ENCODE peak calls at places on chromosomes 7 and 10, in ten cellular contexts. One of them, this sample, is unnamed.

GRCh38 chr7:5690931-5691461 is 90.5 kb downstream of the RNF216 start:
- DNase-seq in naive thymus-derived CD4-positive, alpha-beta T cell: no peak
- DNase-seq in GM23248: peak; percentile 51
- DNase-seq in body of pancreas: peak; percentile 34
- DNase-seq in stomach: no peak
- DNase-seq in right atrium auricular region: no peak
- DNase-seq in pancreas: no peak
- DNase-seq in cardiac muscle cell: no peak
- DNase-seq in heart left ventricle: peak; percentile 68
- DNase-seq in HCT116: no peak
- DNase-seq in this sample: no peak

GRCh38 chr7:30476401-30477145 is 2.0 kb downstream of the NOD1 start:
- DNase-seq in GM23248: peak; percentile 16
- DNase-seq in pancreas: no peak
- DNase-seq in naive thymus-derived CD4-positive, alpha-beta T cell: no peak
- DNase-seq in HCT116: no peak
- DNase-seq in stomach: no peak
- DNase-seq in body of pancreas: no peak
- DNase-seq in heart left ventricle: no peak
- DNase-seq in right atrium auricular region: peak; percentile 58
- DNase-seq in cardiac muscle cell: peak; percentile 58
- DNase-seq in this sample: no peak

GRCh38 chr7:138967159-138967558 is 14.0 kb downstream of the KIAA1549 start:
- DNase-seq in HCT116: no peak
- DNase-seq in naive thymus-derived CD4-positive, alpha-beta T cell: no peak
- DNase-seq in cardiac muscle cell: no peak
- DNase-seq in heart left ventricle: no peak
- DNase-seq in body of pancreas: no peak
- DNase-seq in right atrium auricular region: no peak
- DNase-seq in stomach: no peak
- DNase-seq in pancreas: no peak
- DNase-seq in GM23248: no peak
- DNase-seq in this sample: no peak

GRCh38 chr10:132538790-132539421 is 1.3 kb downstream of the INPP5A start:
- DNase-seq in naive thymus-derived CD4-positive, alpha-beta T cell: no peak
- DNase-seq in GM23248: no peak
- DNase-seq in HCT116: no peak
- DNase-seq in stomach: no peak
- DNase-seq in cardiac muscle cell: no peak
- DNase-seq in pancreas: peak; percentile 52
- DNase-seq in heart left ventricle: peak; percentile 28
- DNase-seq in right atrium auricular region: no peak
- DNase-seq in body of pancreas: peak; percentile 15
- DNase-seq in this sample: no peak

GRCh38 chr7:105691692-105692564 is 110.6 kb upstream of the EFCAB10 start:
- DNase-seq in stomach: peak; percentile 81
- DNase-seq in pancreas: peak; percentile 80
- DNase-seq in HCT116: no peak
- DNase-seq in GM23248: peak; percentile 77
- DNase-seq in heart left ventricle: peak; percentile 51
- DNase-seq in right atrium auricular region: peak; percentile 79
- DNase-seq in naive thymus-derived CD4-positive, alpha-beta T cell: peak; percentile 94
- DNase-seq in cardiac muscle cell: peak; percentile 92
- DNase-seq in body of pancreas: peak; percentile 83
- DNase-seq in this sample: peak; percentile 63

GRCh38 chr10:46557319-46558140 is 1.1 kb upstream of the GPRIN2 start:
- DNase-seq in stomach: peak; percentile 33
- DNase-seq in cardiac muscle cell: no peak
- DNase-seq in GM23248: no peak
- DNase-seq in heart left ventricle: peak; percentile 25
- DNase-seq in pancreas: peak; percentile 87
- DNase-seq in naive thymus-derived CD4-positive, alpha-beta T cell: no peak
- DNase-seq in HCT116: no peak
- DNase-seq in right atrium auricular region: no peak
- DNase-seq in body of pancreas: peak; percentile 34
- DNase-seq in this sample: peak; percentile 1

GRCh38 chr10:79930267-79930666 is 18.6 kb downstream of the SFTPD start:
- DNase-seq in HCT116: no peak
- DNase-seq in naive thymus-derived CD4-positive, alpha-beta T cell: no peak
- DNase-seq in heart left ventricle: no peak
- DNase-seq in cardiac muscle cell: no peak
- DNase-seq in stomach: no peak
- DNase-seq in pancreas: no peak
- DNase-seq in body of pancreas: no peak
- DNase-seq in GM23248: no peak
- DNase-seq in right atrium auricular region: no peak
- DNase-seq in this sample: no peak

GRCh38 chr10:24483701-24484100 is 240.0 kb downstream of the ARHGAP21 start:
- DNase-seq in HCT116: peak; percentile 74
- DNase-seq in naive thymus-derived CD4-positive, alpha-beta T cell: no peak
- DNase-seq in right atrium auricular region: no peak
- DNase-seq in body of pancreas: peak; percentile 83
- DNase-seq in cardiac muscle cell: peak; percentile 16
- DNase-seq in pancreas: no peak
- DNase-seq in GM23248: peak; percentile 88
- DNase-seq in heart left ventricle: peak; percentile 33
- DNase-seq in stomach: peak; percentile 81
- DNase-seq in this sample: no peak

DNA sequence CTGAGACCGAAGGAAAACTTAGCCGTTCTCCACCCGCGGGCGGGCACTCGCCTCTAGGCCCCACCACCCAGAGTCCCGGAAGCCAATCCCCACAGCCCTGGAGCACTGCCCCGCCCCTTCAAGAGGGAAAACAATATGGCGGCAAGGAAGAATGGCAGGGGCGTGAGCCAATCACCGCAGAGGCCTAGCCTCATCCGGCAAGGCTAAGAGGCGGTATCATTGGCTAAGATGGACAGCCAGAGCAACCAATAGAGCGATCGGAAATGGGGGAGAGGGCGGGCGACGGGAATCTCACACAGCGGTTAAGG is 529 bp downstream of the ACTR1A start:
- DNase-seq in cardiac muscle cell: peak; percentile 100
- DNase-seq in HCT116: peak; percentile 100
- DNase-seq in naive thymus-derived CD4-positive, alpha-beta T cell: peak; percentile 99
- DNase-seq in body of pancreas: peak; percentile 100
- DNase-seq in right atrium auricular region: peak; percentile 100
- DNase-seq in stomach: peak; percentile 99
- DNase-seq in heart left ventricle: peak; percentile 100
- DNase-seq in pancreas: peak; percentile 99
- DNase-seq in GM23248: peak; percentile 99
- DNase-seq in this sample: peak; percentile 97
- H3K4me1 ChIP-seq in cardiac muscle cell: peaks cover 9% of the 10 kb centered on the region
- H3K4me1 ChIP-seq in HCT116: peaks cover 27% of the 10 kb centered on the region
- H3K4me1 ChIP-seq in naive thymus-derived CD4-positive, alpha-beta T cell: peaks cover 29% of the 10 kb centered on the region
- H3K4me1 ChIP-seq in body of pancreas: peaks cover 29% of the 10 kb centered on the region
- H3K4me1 ChIP-seq in right atrium auricular region: no peaks in the 10 kb centered on the region
- H3K4me1 ChIP-seq in stomach: peaks cover 47% of the 10 kb centered on the region
- H3K4me1 ChIP-seq in heart left ventricle: peaks cover 68% of the 10 kb centered on the region
- H3K4me1 ChIP-seq in pancreas: peaks cover 12% of the 10 kb centered on the region
- H3K4me1 ChIP-seq in GM23248: peaks cover 22% of the 10 kb centered on the region
- H3K4me1 ChIP-seq in this sample: peaks cover 41% of the 10 kb centered on the region

DNA sequence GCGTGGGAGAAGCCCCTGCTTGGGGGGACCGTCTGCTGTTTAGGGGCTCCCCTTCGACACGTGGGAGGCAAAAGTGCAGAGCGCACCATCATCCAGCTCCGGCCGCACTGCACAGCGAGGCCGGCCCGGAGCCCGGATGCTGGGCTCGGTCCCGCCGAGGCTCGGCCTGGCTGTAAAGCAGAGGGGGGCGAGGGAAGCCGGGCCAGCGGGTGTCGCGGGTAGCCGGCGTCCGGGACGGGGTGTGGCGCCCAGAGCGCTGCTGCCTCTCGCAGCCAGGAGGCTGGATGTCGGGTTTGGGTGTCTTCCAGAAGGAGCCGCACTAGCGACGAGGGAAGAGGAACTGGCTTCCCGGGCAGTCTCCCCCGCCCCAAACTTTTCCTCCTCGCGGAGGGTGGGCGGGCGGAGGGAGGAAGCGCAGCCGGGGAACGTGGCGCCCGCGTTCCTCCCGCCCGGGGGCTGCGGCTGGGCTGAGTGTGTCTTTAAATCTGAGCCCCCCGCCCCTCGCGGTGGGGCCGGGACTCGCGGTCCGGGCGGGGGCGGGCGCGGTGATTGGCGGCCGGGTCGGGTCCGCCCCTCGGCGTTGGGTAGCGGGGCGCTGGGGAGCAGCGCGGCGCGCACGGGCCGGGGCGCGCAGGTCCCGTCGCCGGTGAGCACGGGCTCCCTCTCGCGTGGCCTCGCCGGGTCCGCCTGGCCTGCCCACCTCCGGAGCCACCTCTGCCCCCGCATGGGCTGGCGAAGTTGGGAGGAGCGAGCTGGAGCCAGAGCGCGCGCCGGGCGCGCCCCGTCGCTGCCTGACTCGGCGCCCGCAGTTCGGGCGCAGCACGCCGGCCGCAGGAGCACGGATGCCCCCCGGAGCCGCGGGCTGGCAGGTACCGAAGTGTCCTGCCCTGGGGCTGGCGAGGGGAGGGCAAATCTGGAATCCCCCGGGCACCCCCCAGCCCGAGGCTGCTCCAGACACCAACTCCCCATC is at the start of gene PALD1:
- DNase-seq in GM23248: peak; percentile 57
- DNase-seq in heart left ventricle: peak; percentile 85
- DNase-seq in HCT116: peak; percentile 48
- DNase-seq in naive thymus-derived CD4-positive, alpha-beta T cell: peak; percentile 13
- DNase-seq in cardiac muscle cell: peak; percentile 39
- DNase-seq in pancreas: no peak
- DNase-seq in body of pancreas: peak; percentile 71
- DNase-seq in right atrium auricular region: peak; percentile 81
- DNase-seq in stomach: peak; percentile 44
- DNase-seq in this sample: peak; percentile 14
- H3K4me1 ChIP-seq in GM23248: no peaks in the 10 kb centered on the region
- H3K4me1 ChIP-seq in heart left ventricle: peaks cover 62% of the 10 kb centered on the region
- H3K4me1 ChIP-seq in HCT116: peaks cover 61% of the 10 kb centered on the region
- H3K4me1 ChIP-seq in naive thymus-derived CD4-positive, alpha-beta T cell: peaks cover 29% of the 10 kb centered on the region
- H3K4me1 ChIP-seq in cardiac muscle cell: peaks cover 11% of the 10 kb centered on the region
- H3K4me1 ChIP-seq in pancreas: peaks cover 5% of the 10 kb centered on the region
- H3K4me1 ChIP-seq in body of pancreas: peaks cover 42% of the 10 kb centered on the region
- H3K4me1 ChIP-seq in right atrium auricular region: no peaks in the 10 kb centered on the region
- H3K4me1 ChIP-seq in stomach: peaks cover 34% of the 10 kb centered on the region
- H3K4me1 ChIP-seq in this sample: peaks cover 39% of the 10 kb centered on the region

GRCh38 chr7:157855452-157856213 is 518.8 kb downstream of the DNAJB6 start:
- DNase-seq in body of pancreas: no peak
- DNase-seq in pancreas: no peak
- DNase-seq in cardiac muscle cell: no peak
- DNase-seq in HCT116: no peak
- DNase-seq in heart left ventricle: no peak
- DNase-seq in GM23248: no peak
- DNase-seq in naive thymus-derived CD4-positive, alpha-beta T cell: no peak
- DNase-seq in stomach: no peak
- DNase-seq in right atrium auricular region: no peak
- DNase-seq in this sample: no peak

GRCh38 chr7:157853789-157854065 is 516.9 kb downstream of the DNAJB6 start:
- DNase-seq in cardiac muscle cell: no peak
- DNase-seq in HCT116: no peak
- DNase-seq in body of pancreas: no peak
- DNase-seq in GM23248: no peak
- DNase-seq in naive thymus-derived CD4-positive, alpha-beta T cell: no peak
- DNase-seq in stomach: no peak
- DNase-seq in heart left ventricle: no peak
- DNase-seq in right atrium auricular region: no peak
- DNase-seq in pancreas: no peak
- DNase-seq in this sample: no peak

GRCh38 chr7:157855016-157855415 is 518.2 kb downstream of the DNAJB6 start:
- DNase-seq in HCT116: no peak
- DNase-seq in stomach: no peak
- DNase-seq in cardiac muscle cell: no peak
- DNase-seq in naive thymus-derived CD4-positive, alpha-beta T cell: no peak
- DNase-seq in GM23248: no peak
- DNase-seq in heart left ventricle: no peak
- DNase-seq in pancreas: no peak
- DNase-seq in right atrium auricular region: no peak
- DNase-seq in body of pancreas: no peak
- DNase-seq in this sample: no peak

GRCh38 chr7:157853076-157853788 is 516.4 kb downstream of the DNAJB6 start:
- DNase-seq in right atrium auricular region: no peak
- DNase-seq in body of pancreas: no peak
- DNase-seq in stomach: no peak
- DNase-seq in HCT116: no peak
- DNase-seq in heart left ventricle: no peak
- DNase-seq in cardiac muscle cell: no peak
- DNase-seq in naive thymus-derived CD4-positive, alpha-beta T cell: no peak
- DNase-seq in GM23248: no peak
- DNase-seq in pancreas: no peak
- DNase-seq in this sample: no peak

GRCh38 chr7:157854066-157854891 is 517.5 kb downstream of the DNAJB6 start:
- DNase-seq in HCT116: no peak
- DNase-seq in right atrium auricular region: peak; percentile 68
- DNase-seq in stomach: peak; percentile 43
- DNase-seq in heart left ventricle: peak; percentile 77
- DNase-seq in GM23248: no peak
- DNase-seq in pancreas: no peak
- DNase-seq in naive thymus-derived CD4-positive, alpha-beta T cell: no peak
- DNase-seq in cardiac muscle cell: no peak
- DNase-seq in body of pancreas: no peak
- DNase-seq in this sample: no peak
- H3K4me1 ChIP-seq in HCT116: peaks cover 11% of the 10 kb centered on the region
- H3K4me1 ChIP-seq in right atrium auricular region: no peaks in the 10 kb centered on the region
- H3K4me1 ChIP-seq in stomach: no peaks in the 10 kb centered on the region
- H3K4me1 ChIP-seq in heart left ventricle: peaks cover 21% of the 10 kb centered on the region
- H3K4me1 ChIP-seq in GM23248: no peaks in the 10 kb centered on the region
- H3K4me1 ChIP-seq in pancreas: no peaks in the 10 kb centered on the region
- H3K4me1 ChIP-seq in naive thymus-derived CD4-positive, alpha-beta T cell: no peaks in the 10 kb centered on the region
- H3K4me1 ChIP-seq in cardiac muscle cell: no peaks in the 10 kb centered on the region
- H3K4me1 ChIP-seq in body of pancreas: no peaks in the 10 kb centered on the region
- H3K4me1 ChIP-seq in this sample: peaks cover 10% of the 10 kb centered on the region

GRCh38 chr10:31694929-31695837 is 233.4 kb downstream of the ARHGAP12 start:
- DNase-seq in heart left ventricle: no peak
- DNase-seq in stomach: no peak
- DNase-seq in naive thymus-derived CD4-positive, alpha-beta T cell: no peak
- DNase-seq in pancreas: no peak
- DNase-seq in body of pancreas: no peak
- DNase-seq in right atrium auricular region: no peak
- DNase-seq in HCT116: no peak
- DNase-seq in GM23248: peak; percentile 65
- DNase-seq in cardiac muscle cell: no peak
- DNase-seq in this sample: no peak

GRCh38 chr10:31700222-31700621 is 228.4 kb downstream of the ARHGAP12 start:
- DNase-seq in heart left ventricle: no peak
- DNase-seq in right atrium auricular region: no peak
- DNase-seq in cardiac muscle cell: peak; percentile 33
- DNase-seq in stomach: no peak
- DNase-seq in GM23248: no peak
- DNase-seq in HCT116: no peak
- DNase-seq in body of pancreas: no peak
- DNase-seq in pancreas: no peak
- DNase-seq in naive thymus-derived CD4-positive, alpha-beta T cell: no peak
- DNase-seq in this sample: no peak

GRCh38 chr10:31693499-31693898 is 235.1 kb downstream of the ARHGAP12 start:
- DNase-seq in pancreas: no peak
- DNase-seq in cardiac muscle cell: no peak
- DNase-seq in right atrium auricular region: no peak
- DNase-seq in stomach: no peak
- DNase-seq in GM23248: no peak
- DNase-seq in HCT116: no peak
- DNase-seq in heart left ventricle: no peak
- DNase-seq in naive thymus-derived CD4-positive, alpha-beta T cell: no peak
- DNase-seq in body of pancreas: no peak
- DNase-seq in this sample: no peak

GRCh38 chr10:31698169-31698890 is 230.3 kb downstream of the ARHGAP12 start:
- DNase-seq in body of pancreas: peak; percentile 27
- DNase-seq in HCT116: no peak
- DNase-seq in heart left ventricle: peak; percentile 76
- DNase-seq in naive thymus-derived CD4-positive, alpha-beta T cell: no peak
- DNase-seq in pancreas: no peak
- DNase-seq in stomach: no peak
- DNase-seq in right atrium auricular region: peak; percentile 93
- DNase-seq in GM23248: peak; percentile 95
- DNase-seq in cardiac muscle cell: peak; percentile 94
- DNase-seq in this sample: no peak

GRCh38 chr10:31697271-31698168 is 231.1 kb downstream of the ARHGAP12 start:
- DNase-seq in right atrium auricular region: peak; percentile 97
- DNase-seq in stomach: peak; percentile 53
- DNase-seq in heart left ventricle: peak; percentile 92
- DNase-seq in naive thymus-derived CD4-positive, alpha-beta T cell: no peak
- DNase-seq in pancreas: no peak
- DNase-seq in HCT116: no peak
- DNase-seq in GM23248: peak; percentile 95
- DNase-seq in cardiac muscle cell: peak; percentile 79
- DNase-seq in body of pancreas: peak; percentile 47
- DNase-seq in this sample: no peak
- H3K4me1 ChIP-seq in right atrium auricular region: peaks cover 3% of the 10 kb centered on the region
- H3K4me1 ChIP-seq in stomach: peaks cover 25% of the 10 kb centered on the region
- H3K4me1 ChIP-seq in heart left ventricle: peaks cover 75% of the 10 kb centered on the region
- H3K4me1 ChIP-seq in naive thymus-derived CD4-positive, alpha-beta T cell: no peaks in the 10 kb centered on the region
- H3K4me1 ChIP-seq in pancreas: no peaks in the 10 kb centered on the region
- H3K4me1 ChIP-seq in HCT116: no peaks in the 10 kb centered on the region
- H3K4me1 ChIP-seq in GM23248: peaks cover 29% of the 10 kb centered on the region
- H3K4me1 ChIP-seq in cardiac muscle cell: no peaks in the 10 kb centered on the region
- H3K4me1 ChIP-seq in body of pancreas: no peaks in the 10 kb centered on the region
- H3K4me1 ChIP-seq in this sample: no peaks in the 10 kb centered on the region